ENCODE peak calls at places on chromosomes 2 and 18, in four cellular contexts. M, C, O and U are unnamed samples.
A peak's percentile ranks its signal among the peaks of the same experiment; 100 is the strongest.

GRCh38 chr2:128448331-128449225 is 129.9 kb upstream of the HS6ST1 start:
- DNase-seq in M (no peak), C (no peak), O (no peak), U (no peak)

GRCh38 chr2:231378028-231378722 is 17.3 kb upstream of the B3GNT7 start:
- DNase-seq in C (no peak), M (no peak), O (no peak), U (no peak)

GRCh38 chr2:230908595-230909191 is 16.3 kb downstream of the GPR55 start:
- DNase-seq in O (peak; percentile 85), C (peak; percentile 27), M (peak; percentile 79), U (peak; percentile 90)

GRCh38 chr2:235055891-235056516 is 104.2 kb downstream of the SH3BP4 start:
- DNase-seq in O (peak; percentile 55), M (peak; percentile 38), C (no peak), U (peak; percentile 56)

GRCh38 chr18:13619505-13620205 is 106.7 kb downstream of the FAM210A start:
- DNase-seq in C (no peak), M (no peak), O (no peak), U (no peak)

GRCh38 chr2:106547104-106547503 is 59.9 kb downstream of the CD8B2 start:
- DNase-seq in O (no peak), M (no peak), C (no peak), U (no peak)

GRCh38 chr2:200482194-200482593 is 27.7 kb downstream of the KCTD18 start:
- DNase-seq in M (no peak), C (no peak), O (no peak), U (no peak)

GRCh38 chr2:43013821-43014345 is 212.5 kb downstream of the ZFP36L2 start:
- DNase-seq in C (no peak), M (no peak), O (no peak), U (no peak)

GRCh38 chr2:157246212-157247067 is 11.1 kb upstream of the GALNT5 start:
- DNase-seq in O (peak; percentile 80), M (peak; percentile 38), C (no peak), U (peak; percentile 79)

GRCh38 chr2:129587426-129588064 is 391.9 kb upstream of the RAB6C start:
- DNase-seq in C (no peak), O (no peak), M (no peak), U (no peak)

GRCh38 chr18:37409870-37410269 is 155.7 kb downstream of the CELF4 start:
- DNase-seq in C (no peak), O (no peak), M (no peak), U (no peak)

GRCh38 chr18:9184998-9185613 is 48.5 kb downstream of the ANKRD12 start:
- DNase-seq in C (no peak), O (peak; percentile 33), M (no peak), U (no peak)

GRCh38 chr2:241931084-241931975 is 61.8 kb downstream of the RTP5 start:
- DNase-seq in O (no peak), C (no peak), M (no peak), U (no peak)

GRCh38 chr18:10242922-10243680 is 211.3 kb upstream of the APCDD1 start:
- DNase-seq in C (no peak), O (no peak), M (no peak), U (peak; percentile 8)

GRCh38 chr18:77198663-77199062 is 51.0 kb upstream of the GALR1 start:
- DNase-seq in C (no peak), M (no peak), O (no peak), U (no peak)

GRCh38 chr18:48073231-48073930 is 142.9 kb upstream of the SMAD2 start:
- DNase-seq in M (no peak), C (no peak), O (no peak), U (no peak)

GRCh38 chr18:68779169-68779568 is 18.7 kb upstream of the CCDC102B start:
- DNase-seq in O (peak; percentile 92), M (no peak), C (no peak), U (no peak)

GRCh38 chr2:74102516-74102915 is 45.2 kb downstream of the BOLA3 start:
- DNase-seq in C (no peak), O (no peak), M (no peak), U (no peak)

GRCh38 chr2:218003994-218004419 is 1.2 kb upstream of the TNS1 start:
- DNase-seq in M (no peak), O (peak; percentile 97), C (no peak), U (no peak)

GRCh38 chr2:58019209-58019608 is 27.4 kb upstream of the VRK2 start:
- DNase-seq in M (no peak), C (no peak), O (no peak), U (peak; percentile 9)

GRCh38 chr2:134108124-134108523 is 145.7 kb upstream of the MGAT5 start:
- DNase-seq in C (no peak), O (no peak), M (no peak), U (no peak)

GRCh38 chr2:166758956-166759355 is 129.3 kb upstream of the XIRP2 start:
- DNase-seq in C (no peak), O (no peak), M (no peak), U (no peak)

GRCh38 chr2:241703128-241703604 is 1.3 kb downstream of the ING5 start:
- DNase-seq in C (no peak), O (peak; percentile 17), M (peak; percentile 58), U (peak; percentile 20)

GRCh38 chr2:98084869-98085238 is 2.1 kb upstream of the VWA3B start:
- DNase-seq in M (no peak), O (no peak), C (no peak), U (no peak)

GRCh38 chr2:17615728-17616351 is 75.3 kb downstream of the VSNL1 start:
- DNase-seq in M (no peak), O (peak; percentile 71), C (no peak), U (peak; percentile 76)

GRCh38 chr2:234615643-234616356 is 118.9 kb upstream of the ARL4C start:
- DNase-seq in O (no peak), C (no peak), M (no peak), U (no peak)

GRCh38 chr18:1806884-1807615 is 764.3 kb downstream of the METTL4 start:
- DNase-seq in C (no peak), O (no peak), M (no peak), U (no peak)

GRCh38 chr2:8656160-8656641 is 25.7 kb upstream of the ID2 start:
- DNase-seq in O (no peak), M (no peak), C (no peak), U (no peak)

GRCh38 chr2:238484522-238485452 is 58.1 kb downstream of the ASB1 start:
- DNase-seq in O (no peak), C (no peak), M (no peak), U (no peak)

GRCh38 chr18:68763082-68763481 is 34.8 kb upstream of the CCDC102B start:
- DNase-seq in M (peak; percentile 4), C (no peak), O (peak; percentile 86), U (peak; percentile 25)